ENCODE peak calls at places on chromosomes 1 and 21, in eight cellular contexts. One of them, this sample, is unnamed.

GRCh38 chr1:34796990-34797389 is 4.2 kb downstream of the GJA4 start:
- DNase-seq in RWPE2: no peak
- DNase-seq in MM.1S: no peak
- DNase-seq in fibroblast of lung: no peak
- DNase-seq in lower lobe of right lung: no peak
- DNase-seq in HCT116: no peak
- DNase-seq in esophagus squamous epithelium: no peak
- DNase-seq in PC-3: no peak
- DNase-seq in this sample: no peak

GRCh38 chr1:23417570-23417969 is 7.0 kb downstream of the TCEA3 start:
- DNase-seq in RWPE2: no peak
- DNase-seq in MM.1S: no peak
- DNase-seq in fibroblast of lung: no peak
- DNase-seq in lower lobe of right lung: no peak
- DNase-seq in HCT116: no peak
- DNase-seq in esophagus squamous epithelium: no peak
- DNase-seq in PC-3: no peak
- DNase-seq in this sample: peak; percentile 39

GRCh38 chr1:6471969-6472368 is 6.0 kb upstream of the TNFRSF25 start:
- DNase-seq in RWPE2: no peak
- DNase-seq in MM.1S: peak; percentile 56
- DNase-seq in fibroblast of lung: no peak
- DNase-seq in lower lobe of right lung: peak; percentile 85
- DNase-seq in HCT116: no peak
- DNase-seq in esophagus squamous epithelium: no peak
- DNase-seq in PC-3: peak; percentile 46
- DNase-seq in this sample: no peak

GRCh38 chr1:202411421-202411820 is 62.9 kb downstream of the PPP1R12B start:
- DNase-seq in RWPE2: no peak
- DNase-seq in MM.1S: no peak
- DNase-seq in fibroblast of lung: no peak
- DNase-seq in lower lobe of right lung: no peak
- DNase-seq in HCT116: no peak
- DNase-seq in esophagus squamous epithelium: no peak
- DNase-seq in PC-3: no peak
- DNase-seq in this sample: no peak

GRCh38 chr1:229064320-229064908 is 206.5 kb upstream of the RAB4A start:
- DNase-seq in RWPE2: no peak
- DNase-seq in MM.1S: no peak
- DNase-seq in fibroblast of lung: no peak
- DNase-seq in lower lobe of right lung: no peak
- DNase-seq in HCT116: peak; percentile 60
- DNase-seq in esophagus squamous epithelium: no peak
- DNase-seq in PC-3: peak; percentile 13
- DNase-seq in this sample: no peak

GRCh38 chr1:7912145-7912544 is 28.5 kb downstream of the TNFRSF9 start:
- DNase-seq in RWPE2: no peak
- DNase-seq in MM.1S: no peak
- DNase-seq in fibroblast of lung: no peak
- DNase-seq in lower lobe of right lung: no peak
- DNase-seq in HCT116: no peak
- DNase-seq in esophagus squamous epithelium: no peak
- DNase-seq in PC-3: no peak
- DNase-seq in this sample: no peak

GRCh38 chr1:23619299-23620188 is 60.2 kb upstream of the ID3 start:
- DNase-seq in RWPE2: no peak
- DNase-seq in MM.1S: peak; percentile 91
- DNase-seq in fibroblast of lung: no peak
- DNase-seq in lower lobe of right lung: peak; percentile 50
- DNase-seq in HCT116: no peak
- DNase-seq in esophagus squamous epithelium: no peak
- DNase-seq in PC-3: peak; percentile 63
- DNase-seq in this sample: no peak

GRCh38 chr1:205939690-205940330 is 3.4 kb downstream of the SLC26A9 start:
- DNase-seq in RWPE2: no peak
- DNase-seq in MM.1S: peak; percentile 30
- DNase-seq in fibroblast of lung: no peak
- DNase-seq in lower lobe of right lung: peak; percentile 64
- DNase-seq in HCT116: peak; percentile 31
- DNase-seq in esophagus squamous epithelium: no peak
- DNase-seq in PC-3: peak; percentile 35
- DNase-seq in this sample: no peak

GRCh38 chr21:45086342-45086958 is 12.1 kb downstream of the ADARB1 start:
- DNase-seq in RWPE2: no peak
- DNase-seq in MM.1S: no peak
- DNase-seq in fibroblast of lung: no peak
- DNase-seq in lower lobe of right lung: no peak
- DNase-seq in HCT116: no peak
- DNase-seq in esophagus squamous epithelium: no peak
- DNase-seq in PC-3: no peak
- DNase-seq in this sample: no peak

GRCh38 chr1:19239876-19240275 is 11.4 kb downstream of the EMC1 start:
- DNase-seq in RWPE2: no peak
- DNase-seq in MM.1S: no peak
- DNase-seq in fibroblast of lung: no peak
- DNase-seq in lower lobe of right lung: no peak
- DNase-seq in HCT116: no peak
- DNase-seq in esophagus squamous epithelium: no peak
- DNase-seq in PC-3: no peak
- DNase-seq in this sample: peak; percentile 52

GRCh38 chr1:182768973-182769372 is 20.6 kb upstream of the NPL start:
- DNase-seq in RWPE2: no peak
- DNase-seq in MM.1S: no peak
- DNase-seq in fibroblast of lung: no peak
- DNase-seq in lower lobe of right lung: no peak
- DNase-seq in HCT116: no peak
- DNase-seq in esophagus squamous epithelium: no peak
- DNase-seq in PC-3: no peak
- DNase-seq in this sample: no peak

GRCh38 chr1:228276361-228276831 is 68.6 kb downstream of the OBSCN start:
- DNase-seq in RWPE2: no peak
- DNase-seq in MM.1S: no peak
- DNase-seq in fibroblast of lung: no peak
- DNase-seq in lower lobe of right lung: peak; percentile 48
- DNase-seq in HCT116: no peak
- DNase-seq in esophagus squamous epithelium: no peak
- DNase-seq in PC-3: no peak
- DNase-seq in this sample: peak; percentile 68

GRCh38 chr1:9275161-9275560 is 17.5 kb upstream of the SPSB1 start:
- DNase-seq in RWPE2: no peak
- DNase-seq in MM.1S: no peak
- DNase-seq in fibroblast of lung: no peak
- DNase-seq in lower lobe of right lung: no peak
- DNase-seq in HCT116: no peak
- DNase-seq in esophagus squamous epithelium: no peak
- DNase-seq in PC-3: no peak
- DNase-seq in this sample: no peak

GRCh38 chr1:156129687-156130577 is 15.4 kb downstream of the LMNA start:
- DNase-seq in RWPE2: peak; percentile 98
- DNase-seq in MM.1S: peak; percentile 79
- DNase-seq in fibroblast of lung: peak; percentile 97
- DNase-seq in lower lobe of right lung: peak; percentile 88
- DNase-seq in HCT116: peak; percentile 93
- DNase-seq in esophagus squamous epithelium: no peak
- DNase-seq in PC-3: peak; percentile 100
- DNase-seq in this sample: peak; percentile 64
- H3K27ac ChIP-seq in RWPE2: peak overlapping the region; percentile 99
- H3K27ac ChIP-seq in MM.1S: no peak overlapping the region
- H3K27ac ChIP-seq in fibroblast of lung: peak overlapping the region; percentile 99
- H3K27ac ChIP-seq in lower lobe of right lung: peak overlapping the region; percentile 99
- H3K27ac ChIP-seq in HCT116: peak overlapping the region; percentile 95
- H3K27ac ChIP-seq in esophagus squamous epithelium: peak overlapping the region; percentile 99
- H3K27ac ChIP-seq in PC-3: peak overlapping the region; percentile 98
- H3K27ac ChIP-seq in this sample: peak overlapping the region; percentile 98

GRCh38 chr1:63612564-63612963 is 19.4 kb downstream of the PGM1 start:
- DNase-seq in RWPE2: no peak
- DNase-seq in MM.1S: no peak
- DNase-seq in fibroblast of lung: peak; percentile 31
- DNase-seq in lower lobe of right lung: no peak
- DNase-seq in HCT116: no peak
- DNase-seq in esophagus squamous epithelium: no peak
- DNase-seq in PC-3: no peak
- DNase-seq in this sample: peak; percentile 84

GRCh38 chr1:63617450-63617849 is 24.2 kb downstream of the PGM1 start:
- DNase-seq in RWPE2: no peak
- DNase-seq in MM.1S: no peak
- DNase-seq in fibroblast of lung: no peak
- DNase-seq in lower lobe of right lung: no peak
- DNase-seq in HCT116: no peak
- DNase-seq in esophagus squamous epithelium: no peak
- DNase-seq in PC-3: no peak
- DNase-seq in this sample: no peak

GRCh38 chr1:63612971-63613370 is 19.8 kb downstream of the PGM1 start:
- DNase-seq in RWPE2: no peak
- DNase-seq in MM.1S: no peak
- DNase-seq in fibroblast of lung: no peak
- DNase-seq in lower lobe of right lung: no peak
- DNase-seq in HCT116: no peak
- DNase-seq in esophagus squamous epithelium: no peak
- DNase-seq in PC-3: no peak
- DNase-seq in this sample: peak; percentile 53

GRCh38 chr1:63618001-63618400 is 24.8 kb downstream of the PGM1 start:
- DNase-seq in RWPE2: no peak
- DNase-seq in MM.1S: no peak
- DNase-seq in fibroblast of lung: peak; percentile 11
- DNase-seq in lower lobe of right lung: no peak
- DNase-seq in HCT116: no peak
- DNase-seq in esophagus squamous epithelium: no peak
- DNase-seq in PC-3: no peak
- DNase-seq in this sample: no peak

GRCh38 chr1:63615809-63616420 is 22.7 kb downstream of the PGM1 start:
- DNase-seq in RWPE2: no peak
- DNase-seq in MM.1S: peak; percentile 68
- DNase-seq in fibroblast of lung: peak; percentile 84
- DNase-seq in lower lobe of right lung: no peak
- DNase-seq in HCT116: peak; percentile 58
- DNase-seq in esophagus squamous epithelium: no peak
- DNase-seq in PC-3: peak; percentile 94
- DNase-seq in this sample: peak; percentile 74
- H3K36me3 ChIP-seq in RWPE2: no peaks in the 10 kb centered on the region
- H3K36me3 ChIP-seq in MM.1S: no peaks in the 10 kb centered on the region
- H3K36me3 ChIP-seq in fibroblast of lung: no peaks in the 10 kb centered on the region
- H3K36me3 ChIP-seq in lower lobe of right lung: no peaks in the 10 kb centered on the region
- H3K36me3 ChIP-seq in HCT116: no peaks in the 10 kb centered on the region
- H3K36me3 ChIP-seq in esophagus squamous epithelium: no peaks in the 10 kb centered on the region
- H3K36me3 ChIP-seq in PC-3: no peaks in the 10 kb centered on the region
- H3K36me3 ChIP-seq in this sample: no peaks in the 10 kb centered on the region

DNA sequence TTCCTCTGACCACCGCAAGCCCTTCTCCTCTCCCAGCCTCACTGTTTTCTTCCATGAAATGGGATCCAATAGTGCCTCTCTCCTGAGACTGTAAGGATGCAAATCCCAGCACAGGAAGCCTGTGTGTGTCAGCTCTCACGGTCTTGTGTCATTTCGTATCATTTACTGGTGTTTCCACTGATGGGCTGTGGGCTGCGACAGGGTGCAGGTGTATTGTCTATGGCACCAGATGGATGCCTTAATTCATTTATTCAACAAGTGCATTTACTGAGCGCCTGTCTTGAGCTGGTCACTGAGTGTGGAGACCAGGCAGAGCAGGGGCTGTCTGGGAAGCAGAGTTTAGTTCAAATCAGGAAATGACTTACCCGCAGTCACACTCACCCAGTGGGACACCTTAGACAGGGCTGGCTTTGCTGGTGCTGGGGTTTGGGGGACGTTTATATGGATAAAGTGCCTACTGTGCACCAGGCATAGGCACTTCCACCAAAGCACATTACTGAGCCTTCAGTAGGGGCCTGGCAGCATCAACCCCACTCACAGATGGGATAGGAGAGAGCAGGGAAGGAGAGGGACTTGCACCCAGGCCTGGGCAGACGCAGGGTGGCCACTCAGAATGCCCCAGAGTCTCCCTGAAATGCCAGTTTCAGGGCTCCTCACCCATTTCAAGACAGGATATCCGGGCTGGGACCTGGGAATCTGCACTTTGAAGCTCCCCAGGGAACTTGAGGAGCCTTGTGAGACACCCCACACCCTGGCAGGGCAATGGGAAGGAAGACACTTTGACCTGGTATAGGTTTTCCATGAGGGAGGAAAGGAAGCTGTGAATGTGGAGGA is 398.9 kb downstream of the MATN1 start:
- DNase-seq in RWPE2: no peak
- DNase-seq in MM.1S: no peak
- DNase-seq in fibroblast of lung: no peak
- DNase-seq in lower lobe of right lung: no peak
- DNase-seq in HCT116: no peak
- DNase-seq in esophagus squamous epithelium: no peak
- DNase-seq in PC-3: no peak
- DNase-seq in this sample: no peak
- H3K27ac ChIP-seq in RWPE2: no peak overlapping the region
- H3K27ac ChIP-seq in MM.1S: no peak overlapping the region
- H3K27ac ChIP-seq in fibroblast of lung: no peak overlapping the region
- H3K27ac ChIP-seq in lower lobe of right lung: no peak overlapping the region
- H3K27ac ChIP-seq in HCT116: no peak overlapping the region
- H3K27ac ChIP-seq in esophagus squamous epithelium: no peak overlapping the region
- H3K27ac ChIP-seq in PC-3: no peak overlapping the region
- H3K27ac ChIP-seq in this sample: no peak overlapping the region

GRCh38 chr1:29629401-29629800 is 393.1 kb downstream of the PTPRU start:
- DNase-seq in RWPE2: no peak
- DNase-seq in MM.1S: no peak
- DNase-seq in fibroblast of lung: no peak
- DNase-seq in lower lobe of right lung: no peak
- DNase-seq in HCT116: no peak
- DNase-seq in esophagus squamous epithelium: no peak
- DNase-seq in PC-3: no peak
- DNase-seq in this sample: no peak

GRCh38 chr1:29626066-29626465 is 389.7 kb downstream of the PTPRU start:
- DNase-seq in RWPE2: no peak
- DNase-seq in MM.1S: no peak
- DNase-seq in fibroblast of lung: no peak
- DNase-seq in lower lobe of right lung: no peak
- DNase-seq in HCT116: no peak
- DNase-seq in esophagus squamous epithelium: no peak
- DNase-seq in PC-3: no peak
- DNase-seq in this sample: no peak

GRCh38 chr1:29630756-29631155 is 394.4 kb downstream of the PTPRU start:
- DNase-seq in RWPE2: no peak
- DNase-seq in MM.1S: no peak
- DNase-seq in fibroblast of lung: no peak
- DNase-seq in lower lobe of right lung: no peak
- DNase-seq in HCT116: no peak
- DNase-seq in esophagus squamous epithelium: no peak
- DNase-seq in PC-3: no peak
- DNase-seq in this sample: no peak

GRCh38 chr1:29629814-29630516 is 393.6 kb downstream of the PTPRU start:
- DNase-seq in RWPE2: no peak
- DNase-seq in MM.1S: no peak
- DNase-seq in fibroblast of lung: no peak
- DNase-seq in lower lobe of right lung: no peak
- DNase-seq in HCT116: no peak
- DNase-seq in esophagus squamous epithelium: no peak
- DNase-seq in PC-3: no peak
- DNase-seq in this sample: no peak

DNA sequence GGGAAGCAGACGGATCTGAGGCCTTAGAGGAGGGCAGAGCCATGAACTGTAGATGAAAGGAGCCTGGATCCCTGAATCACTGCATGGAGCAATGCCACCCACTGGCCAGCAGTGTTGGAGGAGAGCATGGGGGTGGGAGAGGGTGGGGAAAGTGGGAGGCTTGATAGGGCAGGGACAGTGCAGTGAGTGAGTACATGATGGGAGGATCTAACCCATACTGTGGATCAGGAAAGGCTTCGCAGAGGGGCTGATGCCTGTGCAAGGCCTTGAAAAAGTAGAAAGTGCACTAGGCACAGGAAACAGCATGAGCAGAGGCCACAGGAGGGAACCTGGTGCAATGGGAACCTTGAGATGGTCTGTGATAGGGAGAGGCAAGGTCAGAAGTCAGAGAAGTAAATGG is 391.9 kb downstream of the PTPRU start:
- DNase-seq in RWPE2: no peak
- DNase-seq in MM.1S: no peak
- DNase-seq in fibroblast of lung: no peak
- DNase-seq in lower lobe of right lung: no peak
- DNase-seq in HCT116: no peak
- DNase-seq in esophagus squamous epithelium: no peak
- DNase-seq in PC-3: no peak
- DNase-seq in this sample: no peak
- H3K36me3 ChIP-seq in RWPE2: no peaks in the 10 kb centered on the region
- H3K36me3 ChIP-seq in MM.1S: no peaks in the 10 kb centered on the region
- H3K36me3 ChIP-seq in fibroblast of lung: no peaks in the 10 kb centered on the region
- H3K36me3 ChIP-seq in lower lobe of right lung: no peaks in the 10 kb centered on the region
- H3K36me3 ChIP-seq in HCT116: no peaks in the 10 kb centered on the region
- H3K36me3 ChIP-seq in esophagus squamous epithelium: no peaks in the 10 kb centered on the region
- H3K36me3 ChIP-seq in PC-3: no peaks in the 10 kb centered on the region
- H3K36me3 ChIP-seq in this sample: no peaks in the 10 kb centered on the region